ENCODE peak calls at places on chromosomes 11 and 22, in ten cellular contexts. One of them, this sample, is unnamed.

GRCh38 chr11:62340269-62340901 is 3.1 kb downstream of the ASRGL1 start:
- DNase-seq in amniotic stem cell: no peak
- DNase-seq in activated naive CD8-positive, alpha-beta T cell treated with anti-CD3 and anti-CD28 coated beads, Interleukin-2, amount 50 U/mL, for 16 hours: peak
- DNase-seq in BJ: no peak
- DNase-seq in astrocyte of the spinal cord: peak
- DNase-seq in kidney glomerular epithelial cell: peak
- DNase-seq in ecto neural progenitor cell: peak
- DNase-seq in head of caudate nucleus: peak
- DNase-seq in CD14-positive monocyte: peak
- DNase-seq in T-helper 17 cell: peak
- DNase-seq in this sample: no peak

GRCh38 chr11:35919244-35919643 is 24.6 kb upstream of the LDLRAD3 start:
- DNase-seq in amniotic stem cell: no peak
- DNase-seq in activated naive CD8-positive, alpha-beta T cell treated with anti-CD3 and anti-CD28 coated beads, Interleukin-2, amount 50 U/mL, for 16 hours: no peak
- DNase-seq in BJ: no peak
- DNase-seq in astrocyte of the spinal cord: peak
- DNase-seq in kidney glomerular epithelial cell: no peak
- DNase-seq in ecto neural progenitor cell: peak
- DNase-seq in head of caudate nucleus: peak
- DNase-seq in CD14-positive monocyte: no peak
- DNase-seq in T-helper 17 cell: no peak
- DNase-seq in this sample: no peak

GRCh38 chr11:45993438-45994064 is 71.1 kb downstream of the LARGE2 start:
- DNase-seq in amniotic stem cell: no peak
- DNase-seq in activated naive CD8-positive, alpha-beta T cell treated with anti-CD3 and anti-CD28 coated beads, Interleukin-2, amount 50 U/mL, for 16 hours: no peak
- DNase-seq in BJ: no peak
- DNase-seq in astrocyte of the spinal cord: peak
- DNase-seq in kidney glomerular epithelial cell: no peak
- DNase-seq in ecto neural progenitor cell: no peak
- DNase-seq in head of caudate nucleus: peak
- DNase-seq in CD14-positive monocyte: no peak
- DNase-seq in T-helper 17 cell: no peak
- DNase-seq in this sample: no peak

GRCh38 chr22:31271026-31271425 is 21.3 kb downstream of the PIK3IP1 start:
- DNase-seq in amniotic stem cell: no peak
- DNase-seq in activated naive CD8-positive, alpha-beta T cell treated with anti-CD3 and anti-CD28 coated beads, Interleukin-2, amount 50 U/mL, for 16 hours: no peak
- DNase-seq in BJ: no peak
- DNase-seq in astrocyte of the spinal cord: no peak
- DNase-seq in kidney glomerular epithelial cell: no peak
- DNase-seq in ecto neural progenitor cell: no peak
- DNase-seq in head of caudate nucleus: no peak
- DNase-seq in CD14-positive monocyte: no peak
- DNase-seq in T-helper 17 cell: no peak
- DNase-seq in this sample: no peak

GRCh38 chr22:31106001-31106571 is 1.3 kb downstream of the SELENOM start:
- DNase-seq in amniotic stem cell: no peak
- DNase-seq in activated naive CD8-positive, alpha-beta T cell treated with anti-CD3 and anti-CD28 coated beads, Interleukin-2, amount 50 U/mL, for 16 hours: no peak
- DNase-seq in BJ: no peak
- DNase-seq in astrocyte of the spinal cord: no peak
- DNase-seq in kidney glomerular epithelial cell: no peak
- DNase-seq in ecto neural progenitor cell: no peak
- DNase-seq in head of caudate nucleus: no peak
- DNase-seq in CD14-positive monocyte: peak
- DNase-seq in T-helper 17 cell: no peak
- DNase-seq in this sample: no peak

GRCh38 chr22:37485006-37485713 is 1.0 kb downstream of the MFNG start:
- DNase-seq in amniotic stem cell: no peak
- DNase-seq in activated naive CD8-positive, alpha-beta T cell treated with anti-CD3 and anti-CD28 coated beads, Interleukin-2, amount 50 U/mL, for 16 hours: peak
- DNase-seq in BJ: no peak
- DNase-seq in astrocyte of the spinal cord: no peak
- DNase-seq in kidney glomerular epithelial cell: no peak
- DNase-seq in ecto neural progenitor cell: no peak
- DNase-seq in head of caudate nucleus: no peak
- DNase-seq in CD14-positive monocyte: no peak
- DNase-seq in T-helper 17 cell: peak
- DNase-seq in this sample: no peak

GRCh38 chr11:61133956-61134662 is 27.1 kb downstream of the VPS37C start:
- DNase-seq in amniotic stem cell: no peak
- DNase-seq in activated naive CD8-positive, alpha-beta T cell treated with anti-CD3 and anti-CD28 coated beads, Interleukin-2, amount 50 U/mL, for 16 hours: no peak
- DNase-seq in BJ: no peak
- DNase-seq in astrocyte of the spinal cord: no peak
- DNase-seq in kidney glomerular epithelial cell: no peak
- DNase-seq in ecto neural progenitor cell: no peak
- DNase-seq in head of caudate nucleus: no peak
- DNase-seq in CD14-positive monocyte: no peak
- DNase-seq in T-helper 17 cell: no peak
- DNase-seq in this sample: no peak

GRCh38 chr11:122874991-122875390 is 7.6 kb upstream of the JHY start:
- DNase-seq in amniotic stem cell: no peak
- DNase-seq in activated naive CD8-positive, alpha-beta T cell treated with anti-CD3 and anti-CD28 coated beads, Interleukin-2, amount 50 U/mL, for 16 hours: no peak
- DNase-seq in BJ: no peak
- DNase-seq in astrocyte of the spinal cord: no peak
- DNase-seq in kidney glomerular epithelial cell: no peak
- DNase-seq in ecto neural progenitor cell: no peak
- DNase-seq in head of caudate nucleus: no peak
- DNase-seq in CD14-positive monocyte: no peak
- DNase-seq in T-helper 17 cell: no peak
- DNase-seq in this sample: no peak

GRCh38 chr22:49817359-49817758 is 10.3 kb downstream of the BRD1 start:
- DNase-seq in amniotic stem cell: no peak
- DNase-seq in activated naive CD8-positive, alpha-beta T cell treated with anti-CD3 and anti-CD28 coated beads, Interleukin-2, amount 50 U/mL, for 16 hours: no peak
- DNase-seq in BJ: no peak
- DNase-seq in astrocyte of the spinal cord: no peak
- DNase-seq in kidney glomerular epithelial cell: no peak
- DNase-seq in ecto neural progenitor cell: no peak
- DNase-seq in head of caudate nucleus: no peak
- DNase-seq in CD14-positive monocyte: no peak
- DNase-seq in T-helper 17 cell: no peak
- DNase-seq in this sample: no peak

GRCh38 chr11:63343130-63343529 is 26.5 kb upstream of the SLC22A9 start:
- DNase-seq in amniotic stem cell: no peak
- DNase-seq in activated naive CD8-positive, alpha-beta T cell treated with anti-CD3 and anti-CD28 coated beads, Interleukin-2, amount 50 U/mL, for 16 hours: no peak
- DNase-seq in BJ: no peak
- DNase-seq in astrocyte of the spinal cord: no peak
- DNase-seq in kidney glomerular epithelial cell: no peak
- DNase-seq in ecto neural progenitor cell: no peak
- DNase-seq in head of caudate nucleus: no peak
- DNase-seq in CD14-positive monocyte: no peak
- DNase-seq in T-helper 17 cell: no peak
- DNase-seq in this sample: no peak

GRCh38 chr11:47711225-47711624 is 3.9 kb downstream of the AGBL2 start:
- DNase-seq in amniotic stem cell: no peak
- DNase-seq in activated naive CD8-positive, alpha-beta T cell treated with anti-CD3 and anti-CD28 coated beads, Interleukin-2, amount 50 U/mL, for 16 hours: no peak
- DNase-seq in BJ: no peak
- DNase-seq in astrocyte of the spinal cord: no peak
- DNase-seq in kidney glomerular epithelial cell: no peak
- DNase-seq in ecto neural progenitor cell: no peak
- DNase-seq in head of caudate nucleus: no peak
- DNase-seq in CD14-positive monocyte: no peak
- DNase-seq in T-helper 17 cell: no peak
- DNase-seq in this sample: no peak

GRCh38 chr11:73965764-73966121 is 14.9 kb downstream of the DNAJB13 start:
- DNase-seq in amniotic stem cell: no peak
- DNase-seq in activated naive CD8-positive, alpha-beta T cell treated with anti-CD3 and anti-CD28 coated beads, Interleukin-2, amount 50 U/mL, for 16 hours: no peak
- DNase-seq in BJ: no peak
- DNase-seq in astrocyte of the spinal cord: no peak
- DNase-seq in kidney glomerular epithelial cell: no peak
- DNase-seq in ecto neural progenitor cell: no peak
- DNase-seq in head of caudate nucleus: no peak
- DNase-seq in CD14-positive monocyte: peak
- DNase-seq in T-helper 17 cell: no peak
- DNase-seq in this sample: no peak

GRCh38 chr22:20138417-20138738 is 6.8 kb downstream of the ZDHHC8 start:
- DNase-seq in amniotic stem cell: no peak
- DNase-seq in activated naive CD8-positive, alpha-beta T cell treated with anti-CD3 and anti-CD28 coated beads, Interleukin-2, amount 50 U/mL, for 16 hours: no peak
- DNase-seq in BJ: no peak
- DNase-seq in astrocyte of the spinal cord: no peak
- DNase-seq in kidney glomerular epithelial cell: no peak
- DNase-seq in ecto neural progenitor cell: no peak
- DNase-seq in head of caudate nucleus: peak
- DNase-seq in CD14-positive monocyte: no peak
- DNase-seq in T-helper 17 cell: no peak
- DNase-seq in this sample: no peak

GRCh38 chr22:40363059-40363458 is 7.3 kb upstream of the SGSM3 start:
- DNase-seq in amniotic stem cell: peak
- DNase-seq in activated naive CD8-positive, alpha-beta T cell treated with anti-CD3 and anti-CD28 coated beads, Interleukin-2, amount 50 U/mL, for 16 hours: no peak
- DNase-seq in BJ: peak
- DNase-seq in astrocyte of the spinal cord: peak
- DNase-seq in kidney glomerular epithelial cell: no peak
- DNase-seq in ecto neural progenitor cell: no peak
- DNase-seq in head of caudate nucleus: no peak
- DNase-seq in CD14-positive monocyte: no peak
- DNase-seq in T-helper 17 cell: no peak
- DNase-seq in this sample: no peak

GRCh38 chr11:114166389-114166788 is 106.9 kb downstream of the ZBTB16 start:
- DNase-seq in amniotic stem cell: no peak
- DNase-seq in activated naive CD8-positive, alpha-beta T cell treated with anti-CD3 and anti-CD28 coated beads, Interleukin-2, amount 50 U/mL, for 16 hours: no peak
- DNase-seq in BJ: no peak
- DNase-seq in astrocyte of the spinal cord: peak
- DNase-seq in kidney glomerular epithelial cell: no peak
- DNase-seq in ecto neural progenitor cell: no peak
- DNase-seq in head of caudate nucleus: no peak
- DNase-seq in CD14-positive monocyte: no peak
- DNase-seq in T-helper 17 cell: no peak
- DNase-seq in this sample: no peak

This sample was measured in type B pancreatic cell.